ENCODE peak calls at places on chromosomes 4 and X, in eight cellular contexts. T is pancreas, K is fibroblast of the conjunctiva, Q is GM13977, N is GM03348, B is 8988T, R is HTR-8/SVneo, X is LoVo. F is an unnamed sample.
A peak's percentile ranks its signal among the peaks of the same experiment; 100 is the strongest.

GRCh38 chrX:70096052-70096451 is 33.8 kb downstream of the OTUD6A start:
- DNase-seq in K (no peak), T (no peak), B (no peak), R (peak; percentile 29), X (no peak), N (peak; percentile 25), Q (no peak), F (peak; percentile 18)

GRCh38 chr4:141046255-141046654 is 87.0 kb downstream of the RNF150 start:
- DNase-seq in N (peak; percentile 88), R (peak; percentile 44), T (no peak), X (no peak), Q (no peak), K (peak; percentile 81), B (no peak), F (no peak)

GRCh38 chrX:1500701-1501624 is 36.0 kb downstream of the P2RY8 start:
- DNase-seq in B (no peak), R (no peak), Q (peak; percentile 75), T (no peak), X (no peak), N (no peak), K (no peak), F (no peak)

GRCh38 chr4:140135529-140136021 is 18.4 kb downstream of the MAML3 start:
- DNase-seq in X (no peak), Q (no peak), N (peak; percentile 32), K (no peak), T (no peak), R (no peak), B (no peak), F (no peak)

GRCh38 chr4:40238700-40239548 is 42.1 kb downstream of the RHOH start:
- DNase-seq in N (no peak), T (no peak), X (no peak), B (no peak), K (no peak), R (no peak), Q (no peak), F (no peak)

GRCh38 chr4:165462009-165462408 is 83.2 kb downstream of the CPE start:
- DNase-seq in N (peak; percentile 17), B (no peak), T (no peak), R (no peak), Q (no peak), K (no peak), X (no peak), F (no peak)

GRCh38 chr4:16684083-16684482 is 214.4 kb downstream of the LDB2 start:
- DNase-seq in X (no peak), R (no peak), K (peak; percentile 18), B (no peak), N (peak; percentile 26), T (no peak), Q (no peak), F (no peak)

GRCh38 chr4:848307-848691 is 22.4 kb upstream of the CPLX1 start:
- DNase-seq in Q (no peak), R (no peak), N (no peak), X (no peak), B (no peak), K (no peak), T (no peak), F (no peak)

GRCh38 chr4:7855731-7856130 is 83.9 kb downstream of the AFAP1 start:
- DNase-seq in Q (no peak), R (no peak), B (no peak), N (no peak), K (no peak), T (no peak), X (no peak), F (no peak)

GRCh38 chr4:17580969-17581368 is 4.0 kb downstream of the LAP3 start:
- DNase-seq in R (no peak), X (no peak), B (no peak), T (no peak), K (no peak), N (no peak), Q (no peak), F (no peak)

GRCh38 chr4:7323872-7324650 is 110.7 kb downstream of the PSAPL1 start:
- DNase-seq in B (peak; percentile 68), T (no peak), K (no peak), R (no peak), Q (no peak), N (no peak), X (no peak), F (peak; percentile 65)

GRCh38 chr4:70559216-70559830 is 32.7 kb upstream of the AMBN start:
- DNase-seq in N (peak; percentile 72), R (peak; percentile 41), K (peak; percentile 29), T (no peak), X (peak; percentile 46), B (peak; percentile 10), Q (peak; percentile 61), F (peak; percentile 23)

GRCh38 chr4:169151671-169152070 is 119.1 kb downstream of the SH3RF1 start:
- DNase-seq in X (no peak), Q (no peak), R (no peak), B (no peak), N (no peak), K (peak; percentile 18), T (no peak), F (no peak)

GRCh38 chr4:87498446-87498900 is 30.7 kb downstream of the SPARCL1 start:
- DNase-seq in X (no peak), K (peak; percentile 30), B (no peak), N (peak; percentile 60), T (no peak), Q (peak; percentile 19), R (peak; percentile 1), F (no peak)

GRCh38 chr4:113468165-113469022 is 293.1 kb downstream of the CAMK2D start:
- DNase-seq in K (peak; percentile 100), Q (no peak), T (peak; percentile 11), X (peak; percentile 92), R (peak; percentile 72), B (no peak), N (peak; percentile 81), F (peak; percentile 85)

GRCh38 chr4:164956766-164957643 is 20.5 kb downstream of the TRIM61 start:
- DNase-seq in B (no peak), K (peak; percentile 47), N (peak; percentile 90), Q (peak; percentile 88), R (peak; percentile 91), X (no peak), T (peak; percentile 75), F (no peak)

GRCh38 chrX:20432746-20433374 is 166.2 kb upstream of the RPS6KA3 start:
- DNase-seq in R (no peak), X (no peak), T (no peak), B (no peak), N (no peak), Q (no peak), K (no peak), F (no peak)